ENCODE peak calls at places on chromosome 5, in eight cellular contexts. D, L, X, J, A, O, B and P are unnamed samples. For H3K9me3, the result is how much of the 10 kb centered on the place peaks cover.

GRCh38 chr5:43113546-43113945 is 7.2 kb upstream of the ZNF131 start:
- DNase-seq in D (no peak), X (no peak), O (no peak), J (no peak), L (no peak), B (no peak), A (no peak), P (no peak)

GRCh38 chr5:142117579-142118420 is 9.2 kb downstream of the NDFIP1 start:
- DNase-seq in A (no peak), X (no peak), J (no peak), D (no peak), O (no peak), B (no peak), L (no peak), P (no peak)

GRCh38 chr5:76472338-76473336 is 69.6 kb downstream of the IQGAP2 start:
- DNase-seq in D (no peak), X (no peak), B (no peak), L (no peak), O (no peak), A (no peak), J (peak), P (no peak)

GRCh38 chr5:151195622-151196021 is 28.3 kb downstream of the CCDC69 start:
- DNase-seq in O (no peak), B (no peak), J (no peak), A (no peak), D (no peak), X (no peak), L (no peak), P (no peak)

GRCh38 chr5:174312641-174313040 is 267.1 kb downstream of the NSG2 start:
- DNase-seq in L (no peak), D (no peak), B (no peak), A (no peak), J (no peak), O (no peak), X (no peak), P (peak)

GRCh38 chr5:180375955-180376354 is 22.8 kb upstream of the GFPT2 start:
- DNase-seq in X (no peak), A (no peak), J (no peak), B (no peak), D (no peak), L (no peak), O (no peak), P (no peak)

GRCh38 chr5:154642499-154643245 is 112.5 kb upstream of the LARP1 start:
- DNase-seq in A (no peak), J (peak), D (no peak), X (no peak), B (no peak), O (no peak), L (no peak), P (no peak)

GRCh38 chr5:113081881-113082546 is 105.4 kb downstream of the DCP2 start:
- DNase-seq in A (no peak), J (no peak), X (no peak), O (no peak), B (no peak), L (no peak), D (peak), P (no peak)

GRCh38 chr5:89016741-89017312 is 133.8 kb upstream of the MEF2C start:
- DNase-seq in O (no peak), D (no peak), X (no peak), B (no peak), J (no peak), L (no peak), A (no peak), P (no peak)

GRCh38 chr5:65919773-65920172 is 6.6 kb upstream of the ERBIN start:
- DNase-seq in A (no peak), J (no peak), L (no peak), O (no peak), X (no peak), B (no peak), D (peak), P (no peak)

GRCh38 chr5:14487101-14487895 is 94.3 kb upstream of the OTULINL start:
- DNase-seq in O (no peak), X (no peak), B (no peak), L (no peak), D (no peak), J (no peak), A (no peak), P (no peak)

GRCh38 chr5:56951131-56951945 is 585 bp downstream of the MIER3 start:
- DNase-seq in J (peak), L (peak), A (peak), B (peak), O (no peak), D (peak), X (peak), P (peak)

GRCh38 chr5:30237189-30237588 is 956.3 kb upstream of the CDH6 start:
- DNase-seq in L (no peak), B (no peak), A (no peak), O (no peak), J (no peak), X (no peak), D (no peak), P (no peak)

GRCh38 chr5:76175821-76176403 is 92.7 kb downstream of the SV2C start:
- DNase-seq in O (no peak), B (no peak), J (no peak), A (no peak), D (no peak), L (no peak), X (no peak), P (no peak)

DNA sequence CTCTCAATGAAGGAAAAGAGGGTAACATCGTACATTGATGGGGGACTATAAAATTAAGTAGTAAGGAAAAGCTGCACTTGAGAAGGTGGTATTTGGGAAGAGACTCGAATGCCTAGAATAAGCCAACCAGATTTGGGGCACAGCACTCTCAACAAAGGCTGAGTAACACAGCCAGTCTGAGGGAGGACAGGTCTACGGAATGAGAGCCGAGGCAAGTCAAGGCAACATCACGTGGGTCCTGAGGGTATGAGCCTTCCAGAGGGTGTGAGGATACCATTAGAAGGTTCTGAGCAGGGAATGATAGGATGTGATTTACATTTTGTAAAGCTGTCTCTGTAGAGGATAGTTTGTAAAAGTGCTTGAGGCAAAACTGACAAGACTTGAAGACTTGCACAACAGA is 434.1 kb downstream of the RAB3C start:
- DNase-seq in B (no peak), D (no peak), L (no peak), O (no peak), J (no peak), A (no peak), X (no peak), P (no peak)
- TF ChIP-seq CTCF in B (no peak), D (no peak), L (no peak), O (no peak), J (no peak), A (no peak), X (no peak), P (no peak)

GRCh38 chr5:126003309-126003708 is 419.9 kb upstream of the GRAMD2B start:
- DNase-seq in A (peak), J (no peak), B (no peak), D (peak), O (peak), L (peak), X (peak), P (no peak)
- H3K27ac ChIP-seq in A (peak), J (no peak), B (no peak), D (peak), O (peak), L (peak), X (no peak), P (no peak)

GRCh38 chr5:68012831-68013230 is 202.7 kb upstream of the PIK3R1 start:
- DNase-seq in O (no peak), B (no peak), L (no peak), A (no peak), X (no peak), D (no peak), J (no peak), P (no peak)

GRCh38 chr5:68011801-68012200 is 203.8 kb upstream of the PIK3R1 start:
- DNase-seq in B (no peak), D (peak), J (no peak), X (no peak), A (no peak), O (no peak), L (no peak), P (no peak)

GRCh38 chr5:68011259-68011760 is 204.2 kb upstream of the PIK3R1 start:
- DNase-seq in J (no peak), X (no peak), B (no peak), D (no peak), L (no peak), A (no peak), O (no peak), P (no peak)

GRCh38 chr5:68012429-68012828 is 203.1 kb upstream of the PIK3R1 start:
- DNase-seq in X (no peak), J (no peak), B (no peak), O (no peak), A (no peak), L (no peak), D (peak), P (no peak)

GRCh38 chr5:68010740-68011139 is 204.8 kb upstream of the PIK3R1 start:
- DNase-seq in J (no peak), X (no peak), L (no peak), O (no peak), A (no peak), D (no peak), B (no peak), P (no peak)
- H3K9me3 ChIP-seq in J (under half), X (under half), L (under half), O (under half), A (under half), D (under half), B (under half), P (under half)

DNA sequence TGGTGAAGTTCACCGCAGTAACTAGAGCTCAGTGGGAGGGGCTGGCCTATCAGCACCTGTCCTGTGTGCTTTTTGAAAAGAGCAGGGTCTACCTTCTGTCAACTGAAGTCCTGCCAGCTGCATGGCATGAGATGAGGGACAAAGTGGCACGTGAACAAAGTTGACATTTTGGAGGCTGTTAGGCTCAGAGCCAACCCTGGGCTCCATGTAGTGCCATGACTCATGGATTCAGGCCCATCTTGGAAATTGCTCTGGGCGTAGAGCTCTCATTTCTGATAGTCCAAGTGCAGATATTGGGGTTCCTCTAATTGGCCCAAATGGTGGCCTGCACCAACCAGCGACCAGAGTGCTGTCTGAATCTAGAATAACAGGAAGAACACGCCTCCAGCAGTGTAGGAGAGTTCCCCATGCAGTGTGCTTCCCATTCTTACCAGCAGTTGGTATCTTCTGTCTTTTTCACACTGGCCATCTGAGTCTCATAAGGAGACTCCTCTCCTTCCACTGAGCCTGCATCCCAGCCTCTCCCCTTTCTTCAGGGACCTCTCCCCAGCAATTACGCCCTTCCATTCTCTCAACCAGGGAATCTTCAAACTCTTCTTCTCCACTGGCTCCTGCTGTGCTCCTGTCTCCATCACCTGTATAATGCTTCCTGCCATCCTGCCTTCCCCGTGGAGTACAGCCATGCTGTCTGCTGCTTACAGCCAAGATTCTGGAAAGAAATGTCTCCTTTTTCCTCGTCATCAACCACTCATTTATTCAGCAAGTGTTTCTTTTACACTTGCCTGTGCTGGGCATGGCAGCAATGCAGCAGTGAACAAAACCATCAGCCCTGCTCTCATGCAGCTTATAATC is 30.4 kb downstream of the IRF1 start:
- DNase-seq in B (peak), J (no peak), X (no peak), D (no peak), A (peak), L (no peak), O (peak), P (no peak)
- TF ChIP-seq CTCF in B (peak), J (no peak), X (no peak), D (no peak), A (no peak), L (no peak), O (no peak), P (no peak)